ENCODE peak calls at places on chromosomes 7 and 10, in eight cellular contexts. F is mammary epithelial cell, T is OCI-LY7, W is neural progenitor cell, S is fibroblast of lung, N is H9, R is MM.1S, D is IMR-90. P is an unnamed sample.

GRCh38 chr7:6242561-6242960 is 29.9 kb downstream of the CYTH3 start:
- DNase-seq in F (no peak), R (no peak), T (no peak), W (no peak), N (no peak), D (peak), S (peak), P (no peak)

GRCh38 chr7:120039138-120039537 is 233.8 kb upstream of the KCND2 start:
- DNase-seq in W (no peak), T (no peak), D (no peak), N (no peak), F (no peak), R (no peak), S (no peak), P (no peak)

GRCh38 chr10:97468162-97468561 is 22.2 kb downstream of the ZDHHC16 start:
- DNase-seq in D (no peak), R (peak), N (no peak), S (no peak), T (peak), W (no peak), F (peak), P (no peak)

GRCh38 chr10:56856569-56856968 is 495.5 kb upstream of the ZWINT start:
- DNase-seq in S (no peak), N (no peak), F (no peak), R (no peak), W (no peak), T (no peak), D (no peak), P (no peak)

GRCh38 chr10:3761111-3761686 is 23.8 kb downstream of the KLF6 start:
- DNase-seq in T (peak), R (peak), W (no peak), D (peak), S (no peak), N (no peak), F (peak), P (no peak)

GRCh38 chr10:77228559-77228958 is 409.0 kb downstream of the KCNMA1 start:
- DNase-seq in S (no peak), W (no peak), T (no peak), D (no peak), R (no peak), N (no peak), F (no peak), P (no peak)

GRCh38 chr10:75976681-75977080 is 545.3 kb downstream of the LRMDA start:
- DNase-seq in R (no peak), N (no peak), T (no peak), W (no peak), S (no peak), D (no peak), F (no peak), P (no peak)

GRCh38 chr7:94529516-94529915 is 19.9 kb downstream of the CASD1 start:
- DNase-seq in N (no peak), R (no peak), T (no peak), F (peak), D (peak), W (peak), S (peak), P (no peak)

GRCh38 chr10:80540644-80541143 is 3.0 kb downstream of the SH2D4B start:
- DNase-seq in R (no peak), N (no peak), S (no peak), W (no peak), D (no peak), T (no peak), F (no peak), P (no peak)

GRCh38 chr10:67110286-67110685 is 184.4 kb downstream of the LRRTM3 start:
- DNase-seq in S (no peak), R (no peak), F (no peak), N (no peak), T (no peak), W (no peak), D (no peak), P (no peak)

GRCh38 chr10:14601872-14602725 is 172.6 kb downstream of the FAM107B start:
- DNase-seq in R (peak), T (peak), S (peak), F (peak), W (no peak), D (peak), N (peak), P (peak)

GRCh38 chr10:117462816-117463544 is 79.6 kb upstream of the EMX2 start:
- DNase-seq in N (no peak), D (no peak), R (no peak), F (no peak), W (no peak), T (no peak), S (peak), P (no peak)

GRCh38 chr7:42348627-42349026 is 111.6 kb upstream of the GLI3 start:
- DNase-seq in R (no peak), T (no peak), F (no peak), D (no peak), W (no peak), S (no peak), N (no peak), P (no peak)

GRCh38 chr10:72086466-72087391 is 1.6 kb downstream of the SPOCK2 start:
- DNase-seq in F (no peak), D (peak), R (no peak), T (peak), W (peak), N (peak), S (peak), P (peak)

GRCh38 chr7:44738031-44738730 is 10.5 kb upstream of the ZMIZ2 start:
- DNase-seq in F (no peak), W (no peak), R (no peak), T (no peak), N (no peak), D (peak), S (no peak), P (no peak)

GRCh38 chr10:17599089-17599488 is 18.1 kb downstream of the HACD1 start:
- DNase-seq in N (no peak), T (no peak), F (no peak), S (peak), W (peak), D (peak), R (no peak), P (no peak)

GRCh38 chr10:93954726-93955363 is 38.9 kb upstream of the PLCE1 start:
- DNase-seq in T (no peak), S (peak), W (no peak), N (no peak), D (peak), F (peak), R (no peak), P (no peak)

GRCh38 chr7:27168265-27168947 is 3.1 kb upstream of the HOXA9 start:
- DNase-seq in R (no peak), N (no peak), T (no peak), W (peak), S (no peak), D (no peak), F (no peak), P (no peak)

GRCh38 chr7:37421820-37422219 is 26.8 kb downstream of the ELMO1 start:
- DNase-seq in R (no peak), S (no peak), W (no peak), F (peak), T (no peak), N (no peak), D (no peak), P (no peak)

GRCh38 chr7:92625617-92626016 is 35.4 kb upstream of the FAM133B start:
- DNase-seq in W (no peak), R (no peak), T (no peak), D (peak), N (no peak), S (peak), F (peak), P (no peak)

GRCh38 chr10:118255355-118255754 is 86.8 kb downstream of the FAM204A start:
- DNase-seq in T (no peak), F (no peak), N (no peak), W (no peak), R (no peak), S (no peak), D (no peak), P (no peak)

GRCh38 chr7:84022686-84023308 is 171.8 kb downstream of the SEMA3A start:
- DNase-seq in R (no peak), T (no peak), S (peak), N (no peak), D (peak), F (peak), W (no peak), P (no peak)

GRCh38 chr10:53839437-53840039 is 961.5 kb downstream of the PCDH15 start:
- DNase-seq in F (peak), N (no peak), D (peak), T (peak), S (peak), W (peak), R (peak), P (no peak)

GRCh38 chr7:11054033-11054432 is 80.4 kb downstream of the PHF14 start:
- DNase-seq in N (no peak), F (no peak), D (no peak), T (no peak), R (no peak), S (no peak), W (no peak), P (no peak)

GRCh38 chr7:150434240-150434639 is 16.2 kb upstream of the GIMAP8 start:
- DNase-seq in T (no peak), N (no peak), W (no peak), F (no peak), D (no peak), R (no peak), S (no peak), P (no peak)

GRCh38 chr7:6636741-6637543 is at the start of gene ZNF316:
- DNase-seq in W (no peak), N (no peak), T (peak), D (peak), F (peak), S (peak), R (peak), P (peak)

GRCh38 chr7:1703475-1704325 is 33.6 kb downstream of the ELFN1 start:
- DNase-seq in S (no peak), D (no peak), T (no peak), N (peak), W (peak), F (no peak), R (no peak), P (no peak)

GRCh38 chr7:74365320-74366022 is 76.3 kb downstream of the CLIP2 start:
- DNase-seq in S (peak), T (peak), F (no peak), D (peak), R (peak), W (peak), N (peak), P (no peak)

GRCh38 chr7:77226357-77226839 is 26.8 kb upstream of the FGL2 start:
- DNase-seq in D (peak), S (no peak), W (no peak), R (no peak), T (no peak), F (no peak), N (no peak), P (no peak)

GRCh38 chr7:100016209-100016901 is 959 bp downstream of the ZKSCAN1 start:
- DNase-seq in W (no peak), R (no peak), D (no peak), N (no peak), T (no peak), S (peak), F (peak), P (no peak)

GRCh38 chr7:7884855-7885254 is 83.7 kb upstream of the GLCCI1 start:
- DNase-seq in D (peak), F (peak), S (peak), T (no peak), N (no peak), R (no peak), W (no peak), P (no peak)

GRCh38 chr10:73625004-73625883 is 16.0 kb downstream of the MYOZ1 start:
- DNase-seq in F (peak), S (peak), N (peak), R (peak), T (peak), D (peak), W (peak), P (peak)

GRCh38 chr7:888081-889024 is 12.0 kb downstream of the GET4 start:
- DNase-seq in R (no peak), N (no peak), W (no peak), D (no peak), S (no peak), T (no peak), F (no peak), P (no peak)

GRCh38 chr10:114384181-114384580 is 20.1 kb downstream of the AFAP1L2 start:
- DNase-seq in D (no peak), R (no peak), S (no peak), T (no peak), N (no peak), F (no peak), W (no peak), P (no peak)

GRCh38 chr7:4800926-4801838 is 25.8 kb downstream of the AP5Z1 start:
- DNase-seq in R (no peak), T (no peak), W (no peak), S (no peak), F (no peak), D (no peak), N (no peak), P (no peak)

GRCh38 chr7:54811016-54811924 is 52.3 kb upstream of the SEC61G start:
- DNase-seq in N (no peak), F (peak), D (peak), S (peak), R (no peak), T (no peak), W (no peak), P (no peak)

GRCh38 chr10:30759423-30759822 is 129.9 kb upstream of the LYZL2 start:
- DNase-seq in D (peak), W (no peak), S (peak), T (no peak), N (no peak), F (no peak), R (peak), P (no peak)

GRCh38 chr7:138116892-138117291 is 40.6 kb downstream of the AKR1D1 start:
- DNase-seq in R (no peak), S (no peak), F (no peak), D (no peak), T (no peak), N (no peak), W (no peak), P (no peak)

GRCh38 chr10:123857616-123858015 is 34.0 kb downstream of the CPXM2 start:
- DNase-seq in D (no peak), S (no peak), W (no peak), R (no peak), F (no peak), N (no peak), T (no peak), P (no peak)

GRCh38 chr10:123858039-123858740 is 33.4 kb downstream of the CPXM2 start:
- DNase-seq in R (no peak), F (peak), S (no peak), T (no peak), D (no peak), W (no peak), N (no peak), P (no peak)

GRCh38 chr10:123859651-123860045 is 32.0 kb downstream of the CPXM2 start:
- DNase-seq in T (no peak), R (no peak), F (no peak), N (no peak), D (no peak), S (no peak), W (no peak), P (no peak)

GRCh38 chr10:123860209-123860608 is 31.4 kb downstream of the CPXM2 start:
- DNase-seq in D (no peak), R (no peak), T (no peak), F (no peak), S (no peak), W (no peak), N (no peak), P (no peak)

GRCh38 chr10:123858907-123859650 is 32.5 kb downstream of the CPXM2 start:
- DNase-seq in N (no peak), W (no peak), F (no peak), R (peak), S (no peak), D (no peak), T (no peak), P (no peak)
- H2AFZ ChIP-seq in N (no peak), W (no peak), F (no peak), R (peak), S (no peak), D (no peak), T (no peak), P (no peak)

GRCh38 chr7:91046322-91047088 is 217.7 kb upstream of the FZD1 start:
- DNase-seq in T (no peak), R (no peak), N (no peak), W (no peak), F (no peak), D (peak), S (peak), P (no peak)
- TF ChIP-seq CTCF in T (peak), R (peak), N (peak), W (peak), F (peak), D (peak), S (no peak), P (peak)

DNA sequence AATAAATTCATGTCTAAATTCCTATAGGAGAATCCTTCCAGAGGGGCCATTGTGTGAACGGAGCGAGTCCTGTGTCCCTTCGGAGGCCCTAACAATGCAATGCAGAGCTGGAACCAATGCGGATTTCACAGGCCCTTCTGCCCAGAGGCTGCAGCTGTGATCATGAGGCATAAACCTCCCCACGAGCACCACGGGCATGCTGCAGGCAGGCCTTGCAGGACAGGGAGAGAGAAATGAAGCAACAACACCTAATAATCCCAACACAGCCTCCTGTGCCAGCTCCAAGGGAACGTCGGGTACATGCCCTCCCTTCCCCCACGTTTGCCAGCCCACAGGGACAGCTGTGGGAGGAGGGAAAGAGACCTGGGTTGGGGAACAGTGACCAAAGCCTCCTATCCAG is 74.4 kb downstream of the TNS3 start:
- DNase-seq in S (no peak), D (no peak), F (no peak), N (no peak), R (no peak), T (no peak), W (peak), P (no peak)
- H2AFZ ChIP-seq in S (no peak), D (no peak), F (no peak), N (no peak), R (no peak), T (no peak), W (no peak), P (no peak)

DNA sequence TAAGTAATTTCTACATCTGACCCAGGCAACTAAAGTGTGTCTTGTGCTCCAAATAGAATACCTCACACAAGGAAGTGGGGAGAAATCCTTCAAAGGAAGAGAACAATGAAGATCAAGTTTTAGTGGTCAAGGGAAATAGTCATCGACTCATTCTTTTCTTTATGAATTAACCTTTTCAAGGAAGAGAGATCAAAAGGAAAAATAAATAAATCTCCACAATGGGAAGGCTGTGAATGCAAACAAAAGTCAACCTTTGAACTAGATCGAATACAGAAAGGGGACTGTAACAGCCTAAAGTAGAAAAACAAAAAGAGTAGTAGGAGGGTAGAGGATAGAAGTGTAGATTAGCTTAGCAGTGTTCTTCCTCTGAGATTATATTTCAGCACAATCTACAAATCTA is 274.6 kb upstream of the COBL start:
- DNase-seq in W (no peak), S (no peak), F (no peak), D (no peak), N (no peak), R (no peak), T (no peak), P (no peak)
- TF ChIP-seq CTCF in W (no peak), S (no peak), F (no peak), D (no peak), N (no peak), R (no peak), T (no peak), P (no peak)

DNA sequence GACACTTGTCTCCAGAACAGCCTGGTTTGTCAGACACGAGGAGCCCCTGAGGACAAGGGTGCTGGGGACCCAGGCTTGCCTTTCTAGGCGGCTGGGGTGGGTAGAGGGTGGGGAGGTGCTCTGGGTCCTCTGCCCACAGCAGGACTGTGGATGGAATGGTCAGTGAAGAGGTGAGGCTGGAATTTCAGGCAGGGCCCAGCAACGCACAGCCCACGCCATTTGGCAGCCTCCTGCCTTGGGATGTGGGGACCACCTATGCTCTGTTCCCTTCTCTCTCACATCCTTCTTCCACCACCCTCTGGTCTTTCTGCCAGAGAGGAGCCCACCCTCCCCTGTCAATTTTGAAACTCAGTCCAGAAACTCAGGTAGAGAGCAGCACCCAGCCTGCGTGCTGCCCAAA is 103.2 kb downstream of the CXCL12 start:
- DNase-seq in D (no peak), N (no peak), T (no peak), W (no peak), F (no peak), R (no peak), S (no peak), P (no peak)
- H2AFZ ChIP-seq in D (peak), N (no peak), T (no peak), W (no peak), F (no peak), R (no peak), S (no peak), P (no peak)

GRCh38 chr7:130463553-130464434 is 23.0 kb upstream of the CEP41 start:
- DNase-seq in S (no peak), T (no peak), R (no peak), D (no peak), N (no peak), F (no peak), W (no peak), P (no peak)
- TF ChIP-seq CTCF in S (no peak), T (no peak), R (no peak), D (no peak), N (no peak), F (no peak), W (no peak), P (no peak)